ENCODE peak calls at places on chromosomes 1 and 21, in five cellular contexts. J, I, Q, Y and M are unnamed samples. For H3K9me3, the result is how much of the 10 kb centered on the place peaks cover.

GRCh38 chr1:48242126-48242736 is 19.7 kb downstream of the SLC5A9 start:
- DNase-seq in J (no peak), I (no peak), Q (no peak), Y (no peak), M (no peak)

GRCh38 chr1:202694354-202694753 is 15.9 kb downstream of the SYT2 start:
- DNase-seq in J (no peak), I (no peak), Q (no peak), Y (no peak), M (no peak)

GRCh38 chr1:23403038-23403336 is 21.6 kb downstream of the TCEA3 start:
- DNase-seq in J (no peak), I (peak), Q (no peak), Y (no peak), M (peak)

GRCh38 chr21:33406493-33406892 is 3.3 kb downstream of the IFNGR2 start:
- DNase-seq in J (no peak), I (no peak), Q (no peak), Y (no peak), M (no peak)

GRCh38 chr1:27290586-27290985 is 31.4 kb upstream of the TMEM222 start:
- DNase-seq in J (no peak), I (no peak), Q (no peak), Y (no peak), M (no peak)

GRCh38 chr1:233673146-233673946 is 59.4 kb downstream of the KCNK1 start:
- DNase-seq in J (no peak), I (no peak), Q (no peak), Y (no peak), M (no peak)

GRCh38 chr1:4563586-4563985 is 90.8 kb upstream of the AJAP1 start:
- DNase-seq in J (no peak), I (no peak), Q (no peak), Y (no peak), M (no peak)

GRCh38 chr1:71464016-71464415 is 383.2 kb upstream of the ZRANB2 start:
- DNase-seq in J (no peak), I (no peak), Q (no peak), Y (no peak), M (no peak)

GRCh38 chr1:115134850-115135484 is 45.7 kb upstream of the TSPAN2 start:
- DNase-seq in J (no peak), I (no peak), Q (no peak), Y (no peak), M (no peak)

GRCh38 chr21:9758888-9759287 is 762.5 kb upstream of the TPTE start:
- DNase-seq in J (no peak), I (no peak), Q (no peak), Y (no peak), M (no peak)

GRCh38 chr21:9763807-9764206 is 757.6 kb upstream of the TPTE start:
- DNase-seq in J (no peak), I (no peak), Q (no peak), Y (no peak), M (no peak)

GRCh38 chr21:9759972-9760371 is 761.4 kb upstream of the TPTE start:
- DNase-seq in J (no peak), I (no peak), Q (no peak), Y (no peak), M (no peak)

GRCh38 chr21:9758141-9758540 is 763.2 kb upstream of the TPTE start:
- DNase-seq in J (no peak), I (no peak), Q (no peak), Y (no peak), M (no peak)

GRCh38 chr21:9760398-9761074 is 760.8 kb upstream of the TPTE start:
- DNase-seq in J (no peak), I (no peak), Q (no peak), Y (no peak), M (no peak)
- H3K9me3 ChIP-seq in J (under half), I (under half), Q (half or more), Y (under half), M (under half)

GRCh38 chr1:163914785-163915413 is 593.1 kb downstream of the NUF2 start:
- DNase-seq in J (no peak), I (no peak), Q (no peak), Y (no peak), M (no peak)

DNA sequence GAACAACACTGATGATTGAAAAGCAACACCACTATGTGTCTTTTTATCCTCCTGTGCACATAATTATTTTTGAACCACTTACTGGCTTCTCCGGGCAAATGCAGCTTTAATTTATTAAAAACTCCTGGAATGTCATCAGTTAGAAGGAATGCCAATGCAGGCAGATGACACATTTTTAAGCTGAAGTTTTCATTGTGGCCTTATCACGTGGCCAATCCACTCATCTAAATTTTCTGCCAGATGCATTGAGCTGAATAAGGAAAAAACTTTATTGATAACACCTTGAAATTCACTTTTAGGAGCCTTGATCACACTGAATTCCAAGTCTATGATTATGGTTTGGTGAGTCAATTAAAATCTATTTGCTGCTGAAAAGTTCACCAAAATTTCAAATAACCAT is 590.7 kb downstream of the NUF2 start:
- DNase-seq in J (no peak), I (no peak), Q (no peak), Y (no peak), M (no peak)
- H3K9me3 ChIP-seq in J (under half), I (under half), Q (under half), Y (under half), M (under half)

DNA sequence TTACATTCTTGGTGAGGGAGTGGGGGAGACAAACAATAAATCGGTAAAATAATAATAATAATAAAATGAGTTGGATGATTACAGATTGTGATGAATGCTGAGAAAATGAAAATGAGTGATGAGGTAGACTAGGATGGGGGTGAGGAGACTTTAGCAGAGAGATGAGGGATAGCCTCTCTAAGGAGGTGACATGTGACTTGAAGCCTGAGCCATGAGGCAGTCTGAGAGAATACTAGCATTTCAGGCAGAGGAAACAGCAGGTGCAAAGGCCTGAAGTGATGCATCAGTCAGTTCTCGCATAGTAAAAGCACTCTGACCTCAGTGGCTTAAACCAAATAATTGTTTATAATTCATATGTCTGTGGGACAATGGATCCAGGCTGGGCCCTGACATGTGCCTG is 181.2 kb downstream of the AGBL4 start:
- DNase-seq in J (no peak), I (no peak), Q (no peak), Y (no peak), M (no peak)
- H3K9me3 ChIP-seq in J (under half), I (under half), Q (under half), Y (under half), M (under half)

GRCh38 chr1:68608289-68608688 is 111.4 kb upstream of the DEPDC1 start:
- DNase-seq in J (no peak), I (no peak), Q (no peak), Y (no peak), M (no peak)
- H3K9me3 ChIP-seq in J (under half), I (under half), Q (under half), Y (under half), M (under half)

DNA sequence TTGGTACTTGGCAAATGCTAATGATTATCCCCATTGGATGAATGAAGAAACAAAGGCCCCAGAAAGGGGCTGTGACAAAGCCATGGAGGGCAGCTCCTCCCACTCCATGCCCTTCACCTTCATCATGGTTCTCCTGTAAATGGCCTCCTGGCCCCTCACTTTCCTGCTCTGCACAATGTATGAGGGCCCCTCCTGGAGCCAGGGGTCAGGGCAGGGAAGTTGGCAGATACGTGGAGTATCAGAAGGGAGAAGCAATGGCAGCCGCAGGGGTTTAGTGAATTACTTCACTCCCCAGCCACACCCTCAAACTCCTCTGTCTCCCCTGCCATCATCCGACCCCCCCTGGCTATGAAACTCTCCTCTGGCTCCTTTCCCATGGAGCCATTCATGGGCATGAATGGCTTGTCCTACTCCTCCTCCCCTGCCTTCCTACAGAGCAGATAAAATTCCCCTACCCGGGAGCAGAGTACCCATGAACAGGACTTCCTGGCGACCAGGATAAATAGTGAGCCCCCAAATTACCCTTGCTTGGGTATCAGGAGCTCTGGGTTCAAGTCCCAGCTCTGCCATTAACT is 86.3 kb downstream of the CAMK2N1 start:
- DNase-seq in J (no peak), I (no peak), Q (no peak), Y (no peak), M (no peak)
- H3K9me3 ChIP-seq in J (under half), I (under half), Q (under half), Y (under half), M (under half)

GRCh38 chr21:9767592-9768375 is 753.6 kb upstream of the TPTE start:
- DNase-seq in J (no peak), I (no peak), Q (no peak), Y (no peak), M (no peak)

GRCh38 chr21:9763306-9763705 is 758.1 kb upstream of the TPTE start:
- DNase-seq in J (no peak), I (no peak), Q (no peak), Y (no peak), M (no peak)
- H3K9me3 ChIP-seq in J (under half), I (under half), Q (half or more), Y (under half), M (under half)

GRCh38 chr21:25508364-25508763 is 98.9 kb downstream of the MRPL39 start:
- DNase-seq in J (no peak), I (no peak), Q (no peak), Y (no peak), M (no peak)

GRCh38 chr21:25509862-25510261 is 97.4 kb downstream of the MRPL39 start:
- DNase-seq in J (no peak), I (no peak), Q (no peak), Y (no peak), M (no peak)

GRCh38 chr21:25506268-25506667 is 101.0 kb downstream of the MRPL39 start:
- DNase-seq in J (no peak), I (no peak), Q (no peak), Y (no peak), M (no peak)

GRCh38 chr21:25506887-25507286 is 100.4 kb downstream of the MRPL39 start:
- DNase-seq in J (no peak), I (no peak), Q (no peak), Y (no peak), M (no peak)

DNA sequence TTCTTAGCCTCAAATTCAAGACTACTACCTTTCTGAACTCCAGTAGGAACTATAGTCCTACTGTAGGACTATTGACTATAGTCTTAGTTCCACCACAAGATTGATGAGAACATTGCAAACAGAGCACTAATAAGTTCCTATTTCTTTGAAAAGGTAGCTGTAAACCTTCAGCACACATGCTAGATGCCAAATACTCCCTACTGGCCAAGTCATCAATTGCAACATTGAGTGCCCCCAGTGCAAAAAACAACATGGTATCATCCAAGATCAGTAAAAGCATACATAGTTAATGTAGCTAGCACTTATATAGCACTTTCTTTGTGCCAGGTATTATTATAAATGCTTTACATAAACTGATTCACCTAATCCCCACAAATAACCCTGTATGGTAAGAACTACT is 99.8 kb downstream of the MRPL39 start:
- DNase-seq in J (no peak), I (no peak), Q (no peak), Y (no peak), M (no peak)
- H3K9me3 ChIP-seq in J (under half), I (under half), Q (under half), Y (under half), M (under half)

DNA sequence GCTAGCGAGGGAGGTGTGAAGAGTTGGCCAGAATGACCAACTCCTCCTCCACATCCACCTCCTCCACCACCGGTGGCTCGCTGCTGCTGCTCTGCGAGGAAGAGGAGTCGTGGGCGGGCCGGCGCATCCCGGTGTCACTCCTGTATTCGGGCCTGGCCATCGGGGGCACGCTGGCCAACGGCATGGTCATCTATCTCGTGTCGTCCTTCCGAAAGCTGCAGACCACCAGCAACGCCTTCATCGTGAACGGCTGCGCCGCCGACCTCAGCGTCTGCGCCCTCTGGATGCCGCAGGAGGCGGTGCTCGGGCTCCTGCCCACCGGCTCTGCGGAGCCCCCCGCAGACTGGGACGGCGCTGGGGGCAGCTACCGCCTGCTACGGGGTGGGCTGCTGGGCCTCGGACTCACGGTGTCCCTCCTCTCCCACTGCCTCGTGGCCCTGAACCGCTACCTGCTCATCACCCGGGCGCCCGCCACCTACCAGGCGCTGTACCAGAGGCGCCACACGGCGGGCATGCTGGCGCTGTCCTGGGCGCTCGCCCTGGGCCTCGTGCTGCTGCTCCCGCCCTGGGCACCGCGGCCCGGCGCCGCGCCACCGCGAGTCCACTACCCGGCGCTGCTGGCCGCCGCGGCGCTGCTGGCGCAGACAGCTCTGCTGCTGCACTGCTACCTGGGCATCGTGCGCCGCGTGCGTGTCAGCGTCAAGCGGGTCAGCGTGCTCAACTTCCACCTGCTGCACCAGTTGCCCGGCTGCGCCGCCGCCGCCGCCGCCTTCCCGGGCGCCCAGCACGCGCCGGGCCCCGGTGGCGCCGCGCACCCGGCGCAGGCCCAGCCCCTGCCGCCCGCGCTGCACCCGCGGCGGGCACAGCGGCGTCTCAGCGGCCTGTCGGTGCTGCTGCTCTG is 1.2 kb downstream of the GPR88 start:
- DNase-seq in J (peak), I (no peak), Q (peak), Y (peak), M (no peak)
- H3K9me3 ChIP-seq in J (under half), I (under half), Q (under half), Y (under half), M (under half)

GRCh38 chr21:46008893-46009635 is 27.5 kb downstream of the COL6A1 start:
- DNase-seq in J (no peak), I (no peak), Q (no peak), Y (no peak), M (no peak)

GRCh38 chr21:46005081-46005480 is 23.5 kb downstream of the COL6A1 start:
- DNase-seq in J (no peak), I (peak), Q (no peak), Y (no peak), M (no peak)

GRCh38 chr21:46005481-46005881 is 23.9 kb downstream of the COL6A1 start:
- DNase-seq in J (no peak), I (peak), Q (no peak), Y (no peak), M (no peak)

GRCh38 chr21:46007498-46007868 is 25.9 kb downstream of the COL6A1 start:
- DNase-seq in J (no peak), I (no peak), Q (no peak), Y (no peak), M (no peak)

GRCh38 chr21:46006547-46007497 is 25.3 kb downstream of the COL6A1 start:
- DNase-seq in J (no peak), I (peak), Q (no peak), Y (peak), M (no peak)
- H3K9me3 ChIP-seq in J (under half), I (under half), Q (under half), Y (under half), M (under half)